ENCODE peak calls at places on chromosomes 12 and 14, in four cellular contexts. One of them, this sample, is unnamed.

GRCh38 chr14:50774542-50775267 is 56.3 kb downstream of the NIN start:
- DNase-seq in iPS DF 6.9: no peak
- DNase-seq in tibial artery: no peak
- DNase-seq in uterus: peak
- DNase-seq in this sample: no peak

GRCh38 chr14:61080591-61081010 is 99.6 kb downstream of the SLC38A6 start:
- DNase-seq in tibial artery: no peak
- DNase-seq in uterus: no peak
- DNase-seq in iPS DF 6.9: no peak
- DNase-seq in this sample: no peak

GRCh38 chr12:49364989-49365388 is 2.3 kb upstream of the SPATS2 start:
- DNase-seq in tibial artery: peak
- DNase-seq in uterus: no peak
- DNase-seq in iPS DF 6.9: no peak
- DNase-seq in this sample: no peak

GRCh38 chr12:102955926-102956737 is 1.3 kb upstream of the ASCL1 start:
- DNase-seq in iPS DF 6.9: no peak
- DNase-seq in tibial artery: no peak
- DNase-seq in uterus: no peak
- DNase-seq in this sample: no peak

GRCh38 chr12:46224401-46224800 is 44.4 kb downstream of the SLC38A1 start:
- DNase-seq in uterus: peak
- DNase-seq in iPS DF 6.9: no peak
- DNase-seq in tibial artery: peak
- DNase-seq in this sample: no peak

GRCh38 chr12:25976289-25976688 is 17.8 kb downstream of the RASSF8 start:
- DNase-seq in iPS DF 6.9: no peak
- DNase-seq in tibial artery: no peak
- DNase-seq in uterus: no peak
- DNase-seq in this sample: no peak

GRCh38 chr12:80936642-80937390 is 918 bp downstream of the LIN7A start:
- DNase-seq in uterus: peak
- DNase-seq in iPS DF 6.9: peak
- DNase-seq in tibial artery: peak
- DNase-seq in this sample: peak

GRCh38 chr12:91155990-91156389 is 26.6 kb downstream of the DCN start:
- DNase-seq in tibial artery: no peak
- DNase-seq in iPS DF 6.9: no peak
- DNase-seq in uterus: no peak
- DNase-seq in this sample: no peak

GRCh38 chr14:104979758-104980591 is 1.8 kb upstream of the AHNAK2 start:
- DNase-seq in iPS DF 6.9: no peak
- DNase-seq in tibial artery: no peak
- DNase-seq in uterus: peak
- DNase-seq in this sample: peak

GRCh38 chr12:25377475-25378179 is 126.9 kb upstream of the KRAS start:
- DNase-seq in uterus: no peak
- DNase-seq in tibial artery: no peak
- DNase-seq in iPS DF 6.9: no peak
- DNase-seq in this sample: no peak

GRCh38 chr12:42976122-42976521 is 386.6 kb upstream of the PRICKLE1 start:
- DNase-seq in tibial artery: no peak
- DNase-seq in iPS DF 6.9: no peak
- DNase-seq in uterus: no peak
- DNase-seq in this sample: no peak

GRCh38 chr12:6570264-6570887 is 2.3 kb upstream of the NOP2 start:
- DNase-seq in uterus: peak
- DNase-seq in iPS DF 6.9: no peak
- DNase-seq in tibial artery: no peak
- DNase-seq in this sample: no peak

GRCh38 chr12:54680374-54680773 is 32.2 kb upstream of the DCD start:
- DNase-seq in iPS DF 6.9: peak
- DNase-seq in tibial artery: no peak
- DNase-seq in uterus: no peak
- DNase-seq in this sample: no peak

GRCh38 chr12:89108265-89108664 is 244.0 kb downstream of the DUSP6 start:
- DNase-seq in uterus: no peak
- DNase-seq in iPS DF 6.9: no peak
- DNase-seq in tibial artery: no peak
- DNase-seq in this sample: no peak

GRCh38 chr14:35395283-35395682 is 9.3 kb downstream of the NFKBIA start:
- DNase-seq in tibial artery: no peak
- DNase-seq in uterus: no peak
- DNase-seq in iPS DF 6.9: no peak
- DNase-seq in this sample: no peak

GRCh38 chr12:45257185-45257585 is 41.3 kb downstream of the ANO6 start:
- DNase-seq in iPS DF 6.9: no peak
- DNase-seq in uterus: no peak
- DNase-seq in tibial artery: no peak
- DNase-seq in this sample: no peak

GRCh38 chr12:6294533-6295186 is 15.8 kb upstream of the PLEKHG6 start:
- DNase-seq in uterus: no peak
- DNase-seq in iPS DF 6.9: no peak
- DNase-seq in tibial artery: no peak
- DNase-seq in this sample: no peak

GRCh38 chr14:73269729-73270651 is 32.7 kb downstream of the PAPLN start:
- DNase-seq in iPS DF 6.9: no peak
- DNase-seq in tibial artery: no peak
- DNase-seq in uterus: no peak
- DNase-seq in this sample: peak

GRCh38 chr12:39272934-39273770 is 169.8 kb downstream of the KIF21A start:
- DNase-seq in iPS DF 6.9: peak
- DNase-seq in uterus: no peak
- DNase-seq in tibial artery: no peak
- DNase-seq in this sample: no peak

GRCh38 chr12:50200507-50201273 is 33.5 kb upstream of the CERS5 start:
- DNase-seq in iPS DF 6.9: no peak
- DNase-seq in uterus: no peak
- DNase-seq in tibial artery: no peak
- DNase-seq in this sample: no peak

GRCh38 chr14:81401420-81402122 is 1.4 kb upstream of the STON2 start:
- DNase-seq in uterus: no peak
- DNase-seq in tibial artery: no peak
- DNase-seq in iPS DF 6.9: no peak
- DNase-seq in this sample: no peak

GRCh38 chr12:74145328-74145727 is 392.3 kb upstream of the ATXN7L3B start:
- DNase-seq in uterus: no peak
- DNase-seq in iPS DF 6.9: no peak
- DNase-seq in tibial artery: no peak
- DNase-seq in this sample: no peak

GRCh38 chr14:96363751-96364336 is 518 bp downstream of the GSKIP start:
- DNase-seq in iPS DF 6.9: no peak
- DNase-seq in uterus: peak
- DNase-seq in tibial artery: no peak
- DNase-seq in this sample: no peak

GRCh38 chr14:104553166-104554087 is 26.1 kb upstream of the C14orf180 start:
- DNase-seq in iPS DF 6.9: no peak
- DNase-seq in tibial artery: peak
- DNase-seq in uterus: no peak
- DNase-seq in this sample: no peak

GRCh38 chr12:80087486-80088213 is 11.7 kb upstream of the OTOGL start:
- DNase-seq in uterus: no peak
- DNase-seq in tibial artery: no peak
- DNase-seq in iPS DF 6.9: no peak
- DNase-seq in this sample: no peak

GRCh38 chr12:80709811-80710726 is 2.6 kb downstream of the MYF6 start:
- DNase-seq in iPS DF 6.9: no peak
- DNase-seq in tibial artery: no peak
- DNase-seq in uterus: no peak
- DNase-seq in this sample: no peak

GRCh38 chr12:113071063-113071426 is 14.5 kb downstream of the DTX1 start:
- DNase-seq in uterus: no peak
- DNase-seq in iPS DF 6.9: no peak
- DNase-seq in tibial artery: no peak
- DNase-seq in this sample: no peak

GRCh38 chr12:69900720-69901131 is 75.7 kb downstream of the MYRFL start:
- DNase-seq in iPS DF 6.9: no peak
- DNase-seq in uterus: peak
- DNase-seq in tibial artery: peak
- DNase-seq in this sample: no peak

GRCh38 chr12:88878295-88878694 is 298.0 kb upstream of the KITLG start:
- DNase-seq in uterus: no peak
- DNase-seq in tibial artery: no peak
- DNase-seq in iPS DF 6.9: no peak
- DNase-seq in this sample: no peak

GRCh38 chr12:116068371-116068770 is 209.1 kb downstream of the MED13L start:
- DNase-seq in tibial artery: no peak
- DNase-seq in uterus: no peak
- DNase-seq in iPS DF 6.9: no peak
- DNase-seq in this sample: no peak

GRCh38 chr14:53772936-53773335 is 183.7 kb downstream of the BMP4 start:
- DNase-seq in tibial artery: no peak
- DNase-seq in uterus: no peak
- DNase-seq in iPS DF 6.9: no peak
- DNase-seq in this sample: no peak

GRCh38 chr14:58730793-58731464 is 93.2 kb downstream of the DACT1 start:
- DNase-seq in iPS DF 6.9: no peak
- DNase-seq in uterus: no peak
- DNase-seq in tibial artery: no peak
- DNase-seq in this sample: no peak
- H3K4me3 ChIP-seq in iPS DF 6.9: no peak
- H3K4me3 ChIP-seq in uterus: no peak
- H3K4me3 ChIP-seq in tibial artery: no peak
- H3K4me3 ChIP-seq in this sample: no peak

GRCh38 chr14:20624495-20625070 is 16.9 kb downstream of the OR6S1 start:
- DNase-seq in iPS DF 6.9: no peak
- DNase-seq in uterus: peak
- DNase-seq in tibial artery: no peak
- DNase-seq in this sample: peak
- H3K4me3 ChIP-seq in iPS DF 6.9: peak
- H3K4me3 ChIP-seq in uterus: peak
- H3K4me3 ChIP-seq in tibial artery: peak
- H3K4me3 ChIP-seq in this sample: peak

GRCh38 chr12:120366884-120367251 is 2.1 kb downstream of the MSI1 start:
- DNase-seq in uterus: no peak
- DNase-seq in tibial artery: no peak
- DNase-seq in iPS DF 6.9: no peak
- DNase-seq in this sample: no peak

GRCh38 chr12:120366341-120366705 is 2.6 kb downstream of the MSI1 start:
- DNase-seq in uterus: no peak
- DNase-seq in iPS DF 6.9: no peak
- DNase-seq in tibial artery: no peak
- DNase-seq in this sample: no peak

GRCh38 chr12:120367924-120368788 is 808 bp downstream of the MSI1 start:
- DNase-seq in uterus: peak
- DNase-seq in tibial artery: no peak
- DNase-seq in iPS DF 6.9: no peak
- DNase-seq in this sample: peak

GRCh38 chr12:120368789-120369475 is at the start of gene MSI1:
- DNase-seq in uterus: no peak
- DNase-seq in tibial artery: no peak
- DNase-seq in iPS DF 6.9: no peak
- DNase-seq in this sample: no peak

DNA sequence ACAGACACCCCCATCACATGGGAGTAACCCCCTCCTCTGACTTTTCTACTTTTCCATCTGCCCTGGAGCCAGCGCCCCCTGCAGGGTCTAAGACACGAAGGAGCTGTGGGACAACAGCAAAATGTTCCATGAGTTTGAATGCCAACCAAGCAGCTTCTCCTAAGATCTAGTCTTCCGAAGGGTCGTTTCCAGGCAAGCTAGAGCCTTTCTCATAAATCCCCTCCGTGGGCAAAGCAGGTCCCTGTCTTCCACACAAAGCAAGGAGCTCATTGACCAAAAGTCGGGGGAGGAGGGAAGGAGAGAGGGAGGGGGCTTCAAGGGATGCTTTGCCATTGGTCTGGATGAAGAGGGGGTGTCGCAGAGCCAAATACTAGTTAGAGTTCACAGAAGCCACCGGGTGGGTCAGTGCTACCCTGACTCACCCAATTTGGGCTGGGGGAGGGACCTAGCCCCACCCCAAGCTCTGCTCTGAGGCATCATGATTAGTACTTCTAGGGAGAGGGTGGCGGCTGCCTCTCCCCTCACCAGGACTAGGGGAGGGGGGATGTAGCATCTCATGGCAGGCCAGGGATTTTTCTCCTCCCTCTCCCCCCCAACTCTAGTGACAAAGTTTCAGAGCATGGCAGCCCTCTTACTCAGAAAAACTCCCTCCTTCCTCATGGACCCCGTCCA is 1.6 kb downstream of the MSI1 start:
- DNase-seq in iPS DF 6.9: no peak
- DNase-seq in uterus: no peak
- DNase-seq in tibial artery: no peak
- DNase-seq in this sample: no peak
- H3K4me3 ChIP-seq in iPS DF 6.9: peak
- H3K4me3 ChIP-seq in uterus: peak
- H3K4me3 ChIP-seq in tibial artery: no peak
- H3K4me3 ChIP-seq in this sample: peak

GRCh38 chr12:96986883-96987523 is 79.9 kb downstream of the NEDD1 start:
- DNase-seq in iPS DF 6.9: peak
- DNase-seq in tibial artery: no peak
- DNase-seq in uterus: no peak
- DNase-seq in this sample: no peak

GRCh38 chr12:96988919-96989318 is 81.9 kb downstream of the NEDD1 start:
- DNase-seq in tibial artery: no peak
- DNase-seq in uterus: no peak
- DNase-seq in iPS DF 6.9: no peak
- DNase-seq in this sample: no peak

GRCh38 chr12:96989916-96990315 is 82.9 kb downstream of the NEDD1 start:
- DNase-seq in tibial artery: no peak
- DNase-seq in iPS DF 6.9: peak
- DNase-seq in uterus: no peak
- DNase-seq in this sample: no peak

GRCh38 chr12:96982671-96983070 is 75.6 kb downstream of the NEDD1 start:
- DNase-seq in uterus: no peak
- DNase-seq in tibial artery: no peak
- DNase-seq in iPS DF 6.9: no peak
- DNase-seq in this sample: no peak

DNA sequence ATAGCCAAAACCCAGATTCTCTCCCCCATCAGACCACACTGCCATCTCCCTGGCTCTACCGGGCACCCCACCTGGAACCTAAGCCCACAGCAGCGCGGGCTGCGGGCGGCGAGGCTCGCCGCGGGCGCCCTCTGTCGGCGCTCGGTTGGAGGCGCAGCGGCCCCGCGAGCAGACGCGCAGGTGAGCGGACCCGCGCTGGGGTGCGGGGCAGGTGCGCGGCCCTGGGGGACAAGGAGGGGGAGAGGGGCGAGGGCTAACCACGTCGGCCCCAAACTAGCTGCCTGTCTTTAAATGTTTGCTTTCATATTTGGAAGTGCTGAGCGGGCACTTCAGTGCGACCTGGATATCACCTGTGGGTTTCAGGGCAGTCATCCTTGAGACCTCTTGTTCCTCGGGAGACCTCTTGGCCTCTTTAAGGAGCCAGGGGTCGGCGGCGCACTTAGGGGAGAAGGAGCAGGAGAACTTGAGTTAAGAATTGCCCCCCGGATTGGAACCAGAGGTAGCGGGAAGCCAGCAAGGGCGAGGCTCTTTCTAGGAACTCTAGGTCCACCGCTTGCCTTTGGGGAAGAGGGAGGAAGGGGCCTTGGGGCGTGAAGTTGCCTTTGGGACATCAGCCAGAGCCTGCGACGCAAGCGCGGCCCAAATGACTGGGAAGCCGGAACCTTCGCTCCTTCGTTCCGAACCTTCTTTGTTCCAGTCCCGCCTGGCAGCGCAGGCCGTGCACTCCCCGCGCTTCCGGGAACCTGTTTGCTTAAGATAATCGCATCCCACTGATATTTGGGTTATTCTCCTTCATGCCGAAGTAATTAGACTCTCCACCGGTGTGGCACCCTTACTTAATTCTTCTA is 78.7 kb downstream of the NEDD1 start:
- DNase-seq in uterus: no peak
- DNase-seq in iPS DF 6.9: peak
- DNase-seq in tibial artery: no peak
- DNase-seq in this sample: no peak
- H3K4me3 ChIP-seq in uterus: peak
- H3K4me3 ChIP-seq in iPS DF 6.9: peak
- H3K4me3 ChIP-seq in tibial artery: peak
- H3K4me3 ChIP-seq in this sample: peak